ENCODE peak calls at places on chromosomes 12 and 14, in ten cellular contexts. T, N, U, F, C, Z, O, D, A and I are unnamed samples.

GRCh38 chr14:20197459-20197858 is 6.8 kb downstream of the OR11G2 start:
- DNase-seq in U (no peak), Z (no peak), A (no peak), F (no peak), N (no peak), O (no peak), C (no peak), D (no peak), T (no peak), I (no peak)

GRCh38 chr12:43278268-43278832 is 273.7 kb downstream of the ADAMTS20 start:
- DNase-seq in D (no peak), N (no peak), U (no peak), F (peak), T (no peak), A (no peak), Z (no peak), C (no peak), O (no peak), I (no peak)

GRCh38 chr12:73181244-73181643 is 909.1 kb downstream of the TRHDE start:
- DNase-seq in O (no peak), D (no peak), U (no peak), A (no peak), T (no peak), F (no peak), N (no peak), C (no peak), Z (no peak), I (no peak)

GRCh38 chr14:64507376-64508156 is 3.0 kb downstream of the ZBTB1 start:
- DNase-seq in A (peak), F (peak), T (peak), O (no peak), C (no peak), N (no peak), Z (no peak), D (peak), U (no peak), I (peak)

GRCh38 chr12:58621126-58621525 is 299.2 kb downstream of the LRIG3 start:
- DNase-seq in A (no peak), Z (no peak), C (no peak), T (no peak), D (no peak), O (no peak), U (no peak), N (no peak), F (no peak), I (no peak)

GRCh38 chr12:388547-389137 is 478 bp downstream of the KDM5A start:
- DNase-seq in U (peak), F (peak), A (peak), Z (peak), C (no peak), T (no peak), O (peak), D (peak), N (no peak), I (peak)

GRCh38 chr12:52147367-52147972 is 44.3 kb downstream of the KRT80 start:
- DNase-seq in U (peak), Z (no peak), O (peak), A (peak), C (peak), T (peak), F (peak), N (peak), D (peak), I (peak)

GRCh38 chr12:12054993-12055392 is 15.7 kb upstream of the BCL2L14 start:
- DNase-seq in C (no peak), O (no peak), Z (no peak), T (no peak), N (no peak), U (no peak), F (no peak), A (no peak), D (no peak), I (no peak)

GRCh38 chr12:125018356-125018755 is 24.9 kb downstream of the BRI3BP start:
- DNase-seq in D (no peak), O (no peak), U (no peak), F (no peak), T (no peak), A (no peak), Z (no peak), N (no peak), C (no peak), I (no peak)

GRCh38 chr12:132484183-132484890 is 5.6 kb upstream of the FBRSL1 start:
- DNase-seq in O (peak), A (no peak), U (no peak), N (no peak), F (no peak), D (no peak), C (no peak), Z (no peak), T (no peak), I (no peak)

GRCh38 chr12:122012184-122012583 is 9.5 kb upstream of the BCL7A start:
- DNase-seq in C (no peak), D (no peak), N (no peak), U (no peak), Z (no peak), O (peak), A (no peak), T (no peak), F (peak), I (no peak)

GRCh38 chr12:128789356-128789929 is 34.3 kb downstream of the SLC15A4 start:
- DNase-seq in Z (no peak), U (no peak), N (no peak), T (no peak), A (no peak), O (no peak), F (no peak), C (no peak), D (no peak), I (no peak)

GRCh38 chr12:130280226-130280625 is 57.5 kb upstream of the PIWIL1 start:
- DNase-seq in A (no peak), D (no peak), N (no peak), O (no peak), T (no peak), Z (no peak), C (no peak), U (no peak), F (no peak), I (no peak)

GRCh38 chr14:68677901-68678300 is 115.0 kb downstream of the ZFP36L1 start:
- DNase-seq in U (no peak), C (no peak), Z (no peak), D (no peak), N (no peak), O (no peak), F (no peak), A (no peak), T (no peak), I (no peak)

GRCh38 chr12:123150804-123151678 is at the start of gene PITPNM2:
- DNase-seq in T (no peak), O (peak), Z (peak), N (no peak), U (peak), A (peak), F (peak), D (peak), C (no peak), I (peak)

GRCh38 chr12:128178971-128179370 is 88.0 kb upstream of the TMEM132C start:
- DNase-seq in D (no peak), T (no peak), A (no peak), F (peak), U (no peak), N (no peak), Z (no peak), C (no peak), O (no peak), I (no peak)

GRCh38 chr12:121295746-121296617 is 527 bp downstream of the CAMKK2 start:
- DNase-seq in Z (peak), N (no peak), T (no peak), C (no peak), F (peak), U (no peak), D (no peak), O (peak), A (no peak), I (peak)

GRCh38 chr12:64412458-64412857 is 8.3 kb downstream of the XPOT start:
- DNase-seq in U (no peak), T (no peak), C (no peak), Z (no peak), A (no peak), F (no peak), D (no peak), N (peak), O (no peak), I (no peak)

GRCh38 chr12:95115641-95116040 is 42.2 kb upstream of the NR2C1 start:
- DNase-seq in C (no peak), O (no peak), F (peak), N (no peak), U (no peak), D (peak), A (no peak), Z (no peak), T (no peak), I (no peak)

GRCh38 chr14:64801800-64802199 is 77.9 kb downstream of the SPTB start:
- DNase-seq in O (no peak), Z (no peak), F (peak), A (peak), C (no peak), N (no peak), D (no peak), U (peak), T (no peak), I (peak)

GRCh38 chr12:70576341-70577282 is 60.6 kb downstream of the PTPRB start:
- DNase-seq in A (peak), N (peak), C (peak), Z (no peak), F (peak), T (peak), U (peak), D (peak), O (no peak), I (peak)

GRCh38 chr14:99011385-99011784 is 260.6 kb downstream of the BCL11B start:
- DNase-seq in C (no peak), F (no peak), O (no peak), U (no peak), D (no peak), Z (no peak), N (no peak), A (no peak), T (no peak), I (no peak)

GRCh38 chr14:99009875-99010274 is 262.1 kb downstream of the BCL11B start:
- DNase-seq in O (no peak), Z (peak), T (no peak), D (no peak), U (no peak), N (no peak), A (no peak), C (no peak), F (no peak), I (no peak)

GRCh38 chr14:99007795-99008194 is 264.2 kb downstream of the BCL11B start:
- DNase-seq in T (no peak), Z (no peak), A (no peak), O (no peak), D (no peak), F (no peak), N (no peak), U (no peak), C (no peak), I (no peak)

GRCh38 chr14:99015833-99016232 is 256.2 kb downstream of the BCL11B start:
- DNase-seq in C (no peak), F (no peak), A (no peak), T (no peak), O (no peak), Z (no peak), D (no peak), U (no peak), N (no peak), I (no peak)

GRCh38 chr14:99012703-99013102 is 259.3 kb downstream of the BCL11B start:
- DNase-seq in A (no peak), U (no peak), D (no peak), N (no peak), O (no peak), Z (no peak), C (no peak), F (no peak), T (no peak), I (no peak)
- TF ChIP-seq CTCF in A (no peak), U (no peak), D (no peak), N (no peak), O (no peak), Z (no peak), C (no peak), F (no peak), T (no peak), I (no peak)

GRCh38 chr14:47150267-47150666 is 498.7 kb upstream of the RPL10L start:
- DNase-seq in C (no peak), D (no peak), T (no peak), F (no peak), N (no peak), O (no peak), U (no peak), A (no peak), Z (no peak), I (no peak)
- TF ChIP-seq CTCF in C (no peak), D (no peak), T (no peak), F (no peak), N (no peak), O (no peak), U (no peak), A (no peak), Z (no peak), I (no peak)

DNA sequence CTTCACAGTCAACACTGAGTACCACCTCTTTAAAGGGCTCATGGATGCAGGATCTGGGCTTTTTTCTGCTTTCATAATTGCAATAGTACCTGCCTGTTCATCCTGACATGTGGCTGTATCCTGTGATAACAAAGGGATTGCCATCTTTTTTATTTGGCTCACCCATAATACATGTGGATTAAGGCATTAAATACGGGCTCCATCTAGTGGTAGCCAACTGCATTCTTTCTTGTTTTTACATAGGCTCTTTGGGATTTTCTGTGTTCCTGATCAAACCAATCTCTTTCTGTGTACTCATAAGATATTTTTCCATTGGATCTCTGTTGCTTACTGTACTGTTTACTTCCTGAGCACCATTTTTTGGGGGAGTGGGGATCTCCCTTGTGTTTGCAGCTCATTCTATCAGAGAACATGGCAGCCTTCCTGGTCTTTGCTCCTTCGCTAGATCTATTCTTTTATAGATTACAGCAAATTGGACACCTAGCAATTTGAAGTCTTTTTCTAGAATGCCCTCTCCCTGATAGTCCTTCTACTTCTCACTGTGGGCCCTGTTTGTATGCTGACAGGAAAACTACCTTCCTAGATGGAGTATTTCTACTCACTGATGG is 723.4 kb upstream of the MDGA2 start:
- DNase-seq in U (peak), O (no peak), C (peak), A (peak), F (peak), D (peak), T (no peak), Z (no peak), N (no peak), I (peak)
- TF ChIP-seq CTCF in U (peak), O (peak), C (peak), A (peak), F (peak), D (peak), T (peak), Z (peak), N (peak), I (no peak)

DNA sequence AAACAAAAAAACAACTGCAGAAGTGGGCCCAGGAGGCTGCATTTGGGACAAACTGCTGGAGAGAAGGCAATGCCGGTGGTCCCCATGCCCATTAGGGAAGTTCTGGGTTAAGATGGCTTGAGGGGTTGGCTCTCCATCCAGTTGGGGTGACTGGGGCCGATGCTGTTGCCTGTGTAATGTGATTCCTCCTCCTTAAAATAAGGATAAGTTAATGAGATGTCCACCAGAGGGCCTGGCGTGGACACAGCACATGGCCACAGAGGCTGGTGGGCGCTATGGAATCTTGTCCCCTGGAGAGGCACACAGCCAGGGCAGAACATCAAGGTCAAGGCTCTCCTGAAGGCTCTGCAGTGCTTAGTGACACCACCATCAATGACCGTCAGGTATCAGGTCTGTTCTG is 1.0 kb upstream of the TESC start:
- DNase-seq in N (no peak), Z (no peak), O (no peak), T (no peak), C (peak), F (peak), D (peak), A (peak), U (peak), I (peak)
- TF ChIP-seq CTCF in N (peak), Z (no peak), O (peak), T (peak), C (peak), F (peak), D (peak), A (peak), U (peak), I (no peak)

GRCh38 chr12:46935448-46935847 is 109.7 kb upstream of the SLC38A4 start:
- DNase-seq in A (no peak), U (no peak), F (no peak), O (no peak), Z (no peak), T (no peak), C (no peak), N (no peak), D (no peak), I (no peak)

GRCh38 chr12:46934374-46935111 is 108.7 kb upstream of the SLC38A4 start:
- DNase-seq in U (no peak), C (no peak), F (no peak), Z (no peak), A (no peak), N (no peak), O (no peak), D (no peak), T (no peak), I (no peak)

GRCh38 chr12:46930101-46930500 is 104.3 kb upstream of the SLC38A4 start:
- DNase-seq in O (no peak), U (no peak), T (no peak), C (no peak), Z (no peak), F (no peak), N (no peak), D (no peak), A (no peak), I (no peak)

GRCh38 chr12:46936042-46936441 is 110.2 kb upstream of the SLC38A4 start:
- DNase-seq in C (no peak), A (no peak), Z (no peak), D (no peak), F (no peak), T (no peak), O (no peak), N (no peak), U (no peak), I (no peak)

DNA sequence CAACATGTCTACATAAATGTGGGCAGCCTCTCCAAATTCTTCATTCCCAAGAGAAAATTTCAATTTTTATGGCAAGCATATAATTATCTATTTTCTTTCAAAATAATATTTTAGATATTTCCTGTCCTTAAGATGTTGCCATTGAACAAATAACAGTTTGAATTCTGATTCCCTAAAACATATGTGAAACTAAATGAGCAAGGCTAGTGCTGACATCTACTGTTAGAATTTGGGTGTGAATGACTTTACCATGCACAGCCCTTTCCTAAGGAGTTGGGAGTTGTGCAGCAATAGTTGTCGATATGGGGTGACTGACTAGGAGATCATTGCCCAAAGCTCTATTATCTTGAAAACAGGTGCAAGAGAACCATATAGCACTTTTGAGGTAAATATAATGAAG is 108.2 kb upstream of the SLC38A4 start:
- DNase-seq in T (no peak), U (peak), O (no peak), A (peak), D (peak), N (peak), F (peak), C (no peak), Z (no peak), I (peak)
- TF ChIP-seq CTCF in T (peak), U (peak), O (peak), A (peak), D (peak), N (peak), F (peak), C (peak), Z (no peak), I (no peak)

GRCh38 chr14:95143813-95144620 is 13.3 kb downstream of the DICER1 start:
- DNase-seq in F (no peak), O (no peak), D (peak), T (no peak), Z (no peak), C (no peak), U (peak), A (peak), N (no peak), I (no peak)

GRCh38 chr14:95140060-95140858 is 17.1 kb downstream of the DICER1 start:
- DNase-seq in D (no peak), U (peak), T (no peak), Z (no peak), N (peak), A (peak), F (peak), O (no peak), C (no peak), I (no peak)

GRCh38 chr14:95144849-95145248 is 12.5 kb downstream of the DICER1 start:
- DNase-seq in T (no peak), U (no peak), O (no peak), N (no peak), F (no peak), Z (no peak), C (no peak), A (no peak), D (no peak), I (no peak)

GRCh38 chr14:95141684-95142083 is 15.6 kb downstream of the DICER1 start:
- DNase-seq in C (no peak), D (no peak), A (no peak), N (no peak), F (no peak), Z (no peak), U (no peak), T (no peak), O (no peak), I (no peak)

DNA sequence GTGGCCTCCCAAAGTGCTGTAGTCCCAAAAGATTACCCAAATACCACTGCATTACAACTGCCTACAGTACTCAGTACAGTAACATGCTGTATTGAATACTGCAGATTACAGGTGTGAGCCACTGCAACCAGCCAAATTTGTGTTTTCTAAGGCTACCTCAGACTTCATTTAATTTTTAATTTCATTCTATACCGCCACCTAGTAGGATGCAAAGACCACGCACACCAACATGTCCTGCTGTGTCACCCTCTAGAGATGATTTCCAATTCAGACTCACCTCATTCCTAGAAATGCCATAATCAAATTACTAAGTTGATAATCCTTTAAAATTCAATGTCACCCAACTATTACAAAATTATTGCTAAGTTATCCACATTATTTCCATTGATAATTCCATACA is 15.1 kb downstream of the DICER1 start:
- DNase-seq in C (no peak), T (no peak), D (no peak), U (no peak), F (no peak), O (no peak), A (no peak), Z (no peak), N (no peak), I (no peak)
- TF ChIP-seq CTCF in C (no peak), T (no peak), D (no peak), U (no peak), F (no peak), O (no peak), A (no peak), Z (no peak), N (no peak), I (no peak)

DNA sequence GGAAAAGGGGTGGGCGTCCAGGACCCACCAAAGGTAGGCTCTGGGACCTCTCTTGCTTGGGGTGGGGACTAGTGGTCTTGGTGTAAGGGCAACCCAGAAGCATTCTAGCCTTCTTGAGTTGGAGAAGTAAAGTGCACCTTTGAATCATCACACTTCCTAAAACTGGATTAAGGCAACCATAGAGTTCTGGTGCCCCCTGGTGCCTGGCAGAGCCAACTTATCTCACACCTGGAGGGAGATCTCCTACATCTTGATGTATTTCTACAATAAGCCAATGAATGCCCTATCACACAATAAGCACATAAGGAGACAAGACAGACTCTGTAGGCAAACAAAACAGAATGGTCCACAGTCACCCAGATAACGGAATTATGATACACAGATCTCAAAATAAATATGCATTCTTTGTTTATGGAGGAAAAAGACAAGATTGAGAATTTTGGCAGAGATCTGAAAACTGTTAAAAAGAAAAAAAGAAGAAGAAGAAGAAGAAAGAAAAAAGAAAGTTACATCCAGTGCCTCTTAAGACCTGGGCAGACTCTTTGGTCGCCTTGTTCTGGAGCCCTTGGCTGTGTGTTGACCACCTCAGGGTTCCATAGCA is 95.9 kb upstream of the PPP2R5C start:
- DNase-seq in F (peak), D (peak), N (peak), Z (peak), O (no peak), T (peak), U (peak), A (peak), C (peak), I (peak)
- TF ChIP-seq CTCF in F (peak), D (peak), N (peak), Z (no peak), O (peak), T (peak), U (peak), A (peak), C (peak), I (peak)

GRCh38 chr12:3261782-3262359 is 184.7 kb downstream of the TSPAN9 start:
- DNase-seq in N (no peak), O (no peak), Z (no peak), T (no peak), A (peak), D (peak), U (peak), C (no peak), F (no peak), I (no peak)
- TF ChIP-seq CTCF in N (no peak), O (no peak), Z (no peak), T (no peak), A (peak), D (peak), U (peak), C (no peak), F (no peak), I (no peak)